ENCODE peak calls at places on chromosome 2, in four cellular contexts. One of them, this sample, is unnamed.

GRCh38 chr2:113834057-113834720 is 55.7 kb upstream of the ACTR3 start:
- DNase-seq in LoVo: no peak
- DNase-seq in SJSA1: no peak
- DNase-seq in heart right ventricle: no peak
- DNase-seq in this sample: no peak

GRCh38 chr2:144132357-144132756 is 387.6 kb downstream of the ZEB2 start:
- DNase-seq in LoVo: no peak
- DNase-seq in SJSA1: no peak
- DNase-seq in heart right ventricle: no peak
- DNase-seq in this sample: no peak

GRCh38 chr2:9001229-9001628 is 2.3 kb downstream of the MBOAT2 start:
- DNase-seq in LoVo: peak
- DNase-seq in SJSA1: peak
- DNase-seq in heart right ventricle: no peak
- DNase-seq in this sample: no peak

GRCh38 chr2:32479224-32479623 is 122.4 kb downstream of the BIRC6 start:
- DNase-seq in LoVo: no peak
- DNase-seq in SJSA1: no peak
- DNase-seq in heart right ventricle: no peak
- DNase-seq in this sample: no peak

GRCh38 chr2:216370961-216371633 is 1.2 kb downstream of the MARCHF4 start:
- DNase-seq in heart right ventricle: no peak
- DNase-seq in SJSA1: peak
- DNase-seq in LoVo: no peak
- DNase-seq in this sample: no peak

GRCh38 chr2:69683170-69683971 is 39.8 kb upstream of the AAK1 start:
- DNase-seq in LoVo: no peak
- DNase-seq in SJSA1: peak
- DNase-seq in heart right ventricle: peak
- DNase-seq in this sample: peak

GRCh38 chr2:64338910-64339500 is 115.0 kb upstream of the LGALSL start:
- DNase-seq in LoVo: peak
- DNase-seq in heart right ventricle: no peak
- DNase-seq in SJSA1: no peak
- DNase-seq in this sample: no peak

GRCh38 chr2:234335676-234336228 is 161.1 kb downstream of the ARL4C start:
- DNase-seq in SJSA1: peak
- DNase-seq in LoVo: no peak
- DNase-seq in heart right ventricle: peak
- DNase-seq in this sample: no peak

GRCh38 chr2:46663614-46664013 is 184.2 kb downstream of the TMEM247 start:
- DNase-seq in LoVo: no peak
- DNase-seq in heart right ventricle: peak
- DNase-seq in SJSA1: no peak
- DNase-seq in this sample: no peak

GRCh38 chr2:12759248-12759647 is 42.5 kb downstream of the TRIB2 start:
- DNase-seq in heart right ventricle: no peak
- DNase-seq in SJSA1: peak
- DNase-seq in LoVo: no peak
- DNase-seq in this sample: no peak

GRCh38 chr2:217951091-217951490 is 51.7 kb downstream of the TNS1 start:
- DNase-seq in SJSA1: no peak
- DNase-seq in heart right ventricle: no peak
- DNase-seq in LoVo: no peak
- DNase-seq in this sample: no peak

GRCh38 chr2:3522851-3523481 is 3.6 kb upstream of the ADI1 start:
- DNase-seq in SJSA1: no peak
- DNase-seq in LoVo: no peak
- DNase-seq in heart right ventricle: no peak
- DNase-seq in this sample: no peak

GRCh38 chr2:121151311-121152109 is 133.5 kb downstream of the TFCP2L1 start:
- DNase-seq in SJSA1: peak
- DNase-seq in LoVo: peak
- DNase-seq in heart right ventricle: no peak
- DNase-seq in this sample: no peak

GRCh38 chr2:64609229-64609994 is 44.3 kb downstream of the SERTAD2 start:
- DNase-seq in heart right ventricle: peak
- DNase-seq in LoVo: no peak
- DNase-seq in SJSA1: no peak
- DNase-seq in this sample: peak

GRCh38 chr2:762646-763045 is 85.4 kb upstream of the TMEM18 start:
- DNase-seq in SJSA1: no peak
- DNase-seq in LoVo: no peak
- DNase-seq in heart right ventricle: no peak
- DNase-seq in this sample: no peak

GRCh38 chr2:17300141-17300540 is 218.1 kb downstream of the RAD51AP2 start:
- DNase-seq in SJSA1: peak
- DNase-seq in LoVo: no peak
- DNase-seq in heart right ventricle: no peak
- DNase-seq in this sample: no peak

GRCh38 chr2:121242175-121242875 is 42.7 kb downstream of the TFCP2L1 start:
- DNase-seq in SJSA1: no peak
- DNase-seq in heart right ventricle: no peak
- DNase-seq in LoVo: no peak
- DNase-seq in this sample: no peak

GRCh38 chr2:3628800-3629199 is 29.2 kb upstream of the ALLC start:
- DNase-seq in heart right ventricle: peak
- DNase-seq in LoVo: no peak
- DNase-seq in SJSA1: no peak
- DNase-seq in this sample: no peak

GRCh38 chr2:238585836-238586821 is 159.4 kb downstream of the ASB1 start:
- DNase-seq in LoVo: no peak
- DNase-seq in heart right ventricle: no peak
- DNase-seq in SJSA1: no peak
- DNase-seq in this sample: no peak

GRCh38 chr2:200765139-200765951 is 46.4 kb upstream of the BZW1 start:
- DNase-seq in heart right ventricle: no peak
- DNase-seq in LoVo: peak
- DNase-seq in SJSA1: peak
- DNase-seq in this sample: no peak

GRCh38 chr2:173760553-173760952 is 204.6 kb downstream of the SP3 start:
- DNase-seq in SJSA1: no peak
- DNase-seq in LoVo: no peak
- DNase-seq in heart right ventricle: no peak
- DNase-seq in this sample: no peak

GRCh38 chr2:16525265-16525887 is 140.3 kb downstream of the CYRIA start:
- DNase-seq in LoVo: no peak
- DNase-seq in heart right ventricle: no peak
- DNase-seq in SJSA1: no peak
- DNase-seq in this sample: peak

GRCh38 chr2:109494351-109494750 is 119.4 kb downstream of the SEPTIN10 start:
- DNase-seq in LoVo: no peak
- DNase-seq in heart right ventricle: no peak
- DNase-seq in SJSA1: no peak
- DNase-seq in this sample: no peak

GRCh38 chr2:238334885-238335284 is 14.6 kb downstream of the TRAF3IP1 start:
- DNase-seq in LoVo: no peak
- DNase-seq in heart right ventricle: no peak
- DNase-seq in SJSA1: no peak
- DNase-seq in this sample: no peak

GRCh38 chr2:96091141-96091710 is 25.1 kb downstream of the ADRA2B start:
- DNase-seq in heart right ventricle: no peak
- DNase-seq in LoVo: peak
- DNase-seq in SJSA1: no peak
- DNase-seq in this sample: no peak

GRCh38 chr2:54899576-54900200 is 150.6 kb downstream of the RTN4 start:
- DNase-seq in LoVo: peak
- DNase-seq in SJSA1: peak
- DNase-seq in heart right ventricle: no peak
- DNase-seq in this sample: peak

GRCh38 chr2:170660406-170660805 is 54.7 kb upstream of the SP5 start:
- DNase-seq in heart right ventricle: no peak
- DNase-seq in SJSA1: no peak
- DNase-seq in LoVo: no peak
- DNase-seq in this sample: no peak

This sample was measured in AML-193.